ENCODE peak calls at places on chromosomes 1 and 21, in eight cellular contexts. One of them, this sample, is unnamed.

GRCh38 chr1:31054349-31054748 is 11.2 kb downstream of the PUM1 start:
- DNase-seq in cardiac muscle cell: no peak
- DNase-seq in H1: no peak
- DNase-seq in left ventricle myocardium inferior: no peak
- DNase-seq in ovary: no peak
- DNase-seq in CD4-positive, alpha-beta T cell: no peak
- DNase-seq in astrocyte: peak; percentile 30
- DNase-seq in thoracic aorta: no peak
- DNase-seq in this sample: no peak

GRCh38 chr21:34524671-34525601 is 12.9 kb upstream of the KCNE1 start:
- DNase-seq in astrocyte: peak; percentile 81
- DNase-seq in ovary: no peak
- DNase-seq in H1: no peak
- DNase-seq in thoracic aorta: no peak
- DNase-seq in left ventricle myocardium inferior: no peak
- DNase-seq in CD4-positive, alpha-beta T cell: no peak
- DNase-seq in cardiac muscle cell: no peak
- DNase-seq in this sample: no peak

GRCh38 chr1:147077936-147078605 is 94.2 kb downstream of the PRKAB2 start:
- DNase-seq in ovary: no peak
- DNase-seq in cardiac muscle cell: peak; percentile 2
- DNase-seq in CD4-positive, alpha-beta T cell: no peak
- DNase-seq in astrocyte: no peak
- DNase-seq in left ventricle myocardium inferior: no peak
- DNase-seq in H1: no peak
- DNase-seq in thoracic aorta: no peak
- DNase-seq in this sample: no peak

GRCh38 chr1:117758444-117759316 is 152.8 kb downstream of the TENT5C start:
- DNase-seq in CD4-positive, alpha-beta T cell: peak; percentile 55
- DNase-seq in left ventricle myocardium inferior: peak; percentile 48
- DNase-seq in cardiac muscle cell: peak; percentile 88
- DNase-seq in ovary: peak; percentile 73
- DNase-seq in astrocyte: peak; percentile 64
- DNase-seq in H1: peak; percentile 85
- DNase-seq in thoracic aorta: peak; percentile 13
- DNase-seq in this sample: no peak

GRCh38 chr1:218811497-218811896 is 362.2 kb upstream of the LYPLAL1 start:
- DNase-seq in CD4-positive, alpha-beta T cell: no peak
- DNase-seq in cardiac muscle cell: no peak
- DNase-seq in left ventricle myocardium inferior: no peak
- DNase-seq in thoracic aorta: no peak
- DNase-seq in H1: no peak
- DNase-seq in astrocyte: no peak
- DNase-seq in ovary: no peak
- DNase-seq in this sample: no peak

GRCh38 chr1:89454845-89455521 is 69.6 kb upstream of the LRRC8B start:
- DNase-seq in astrocyte: peak; percentile 12
- DNase-seq in CD4-positive, alpha-beta T cell: peak; percentile 50
- DNase-seq in ovary: no peak
- DNase-seq in thoracic aorta: no peak
- DNase-seq in cardiac muscle cell: peak; percentile 67
- DNase-seq in H1: no peak
- DNase-seq in left ventricle myocardium inferior: no peak
- DNase-seq in this sample: no peak

GRCh38 chr1:101174722-101175121 is 62.1 kb upstream of the S1PR1 start:
- DNase-seq in ovary: no peak
- DNase-seq in astrocyte: peak; percentile 88
- DNase-seq in CD4-positive, alpha-beta T cell: no peak
- DNase-seq in H1: no peak
- DNase-seq in cardiac muscle cell: no peak
- DNase-seq in left ventricle myocardium inferior: no peak
- DNase-seq in thoracic aorta: no peak
- DNase-seq in this sample: peak; percentile 67

GRCh38 chr1:239155466-239155865 is 230.9 kb upstream of the CHRM3 start:
- DNase-seq in cardiac muscle cell: no peak
- DNase-seq in ovary: no peak
- DNase-seq in left ventricle myocardium inferior: no peak
- DNase-seq in thoracic aorta: no peak
- DNase-seq in CD4-positive, alpha-beta T cell: no peak
- DNase-seq in astrocyte: no peak
- DNase-seq in H1: no peak
- DNase-seq in this sample: no peak

GRCh38 chr1:206885341-206886060 is 11.7 kb upstream of the IL24 start:
- DNase-seq in astrocyte: no peak
- DNase-seq in left ventricle myocardium inferior: no peak
- DNase-seq in H1: no peak
- DNase-seq in thoracic aorta: no peak
- DNase-seq in cardiac muscle cell: no peak
- DNase-seq in ovary: no peak
- DNase-seq in CD4-positive, alpha-beta T cell: no peak
- DNase-seq in this sample: no peak

GRCh38 chr21:24840287-24840686 is 767.0 kb downstream of the MRPL39 start:
- DNase-seq in thoracic aorta: no peak
- DNase-seq in cardiac muscle cell: no peak
- DNase-seq in astrocyte: no peak
- DNase-seq in ovary: no peak
- DNase-seq in H1: peak; percentile 21
- DNase-seq in CD4-positive, alpha-beta T cell: no peak
- DNase-seq in left ventricle myocardium inferior: no peak
- DNase-seq in this sample: no peak

GRCh38 chr1:88463401-88463800 is 220.7 kb upstream of the PKN2 start:
- DNase-seq in ovary: no peak
- DNase-seq in left ventricle myocardium inferior: no peak
- DNase-seq in CD4-positive, alpha-beta T cell: no peak
- DNase-seq in thoracic aorta: no peak
- DNase-seq in H1: no peak
- DNase-seq in astrocyte: no peak
- DNase-seq in cardiac muscle cell: no peak
- DNase-seq in this sample: no peak

GRCh38 chr1:100989306-100990077 is 36.1 kb downstream of the DPH5 start:
- DNase-seq in CD4-positive, alpha-beta T cell: no peak
- DNase-seq in H1: no peak
- DNase-seq in ovary: no peak
- DNase-seq in cardiac muscle cell: no peak
- DNase-seq in thoracic aorta: no peak
- DNase-seq in left ventricle myocardium inferior: no peak
- DNase-seq in astrocyte: peak; percentile 87
- DNase-seq in this sample: no peak

GRCh38 chr1:54885863-54886723 is 902 bp downstream of the DHCR24 start:
- DNase-seq in astrocyte: peak; percentile 62
- DNase-seq in ovary: no peak
- DNase-seq in cardiac muscle cell: peak; percentile 44
- DNase-seq in left ventricle myocardium inferior: no peak
- DNase-seq in thoracic aorta: no peak
- DNase-seq in H1: no peak
- DNase-seq in CD4-positive, alpha-beta T cell: no peak
- DNase-seq in this sample: no peak

GRCh38 chr21:44889625-44890337 is 16.3 kb upstream of the PTTG1IP start:
- DNase-seq in thoracic aorta: no peak
- DNase-seq in left ventricle myocardium inferior: peak; percentile 11
- DNase-seq in astrocyte: no peak
- DNase-seq in ovary: no peak
- DNase-seq in cardiac muscle cell: no peak
- DNase-seq in H1: no peak
- DNase-seq in CD4-positive, alpha-beta T cell: no peak
- DNase-seq in this sample: no peak

GRCh38 chr1:24992761-24993211 is 62.7 kb upstream of the RUNX3 start:
- DNase-seq in CD4-positive, alpha-beta T cell: no peak
- DNase-seq in thoracic aorta: no peak
- DNase-seq in astrocyte: no peak
- DNase-seq in cardiac muscle cell: no peak
- DNase-seq in H1: no peak
- DNase-seq in ovary: no peak
- DNase-seq in left ventricle myocardium inferior: no peak
- DNase-seq in this sample: no peak

GRCh38 chr21:40511976-40512375 is 335.0 kb downstream of the DSCAM start:
- DNase-seq in cardiac muscle cell: no peak
- DNase-seq in thoracic aorta: no peak
- DNase-seq in astrocyte: peak; percentile 47
- DNase-seq in H1: no peak
- DNase-seq in left ventricle myocardium inferior: no peak
- DNase-seq in ovary: no peak
- DNase-seq in CD4-positive, alpha-beta T cell: no peak
- DNase-seq in this sample: no peak

GRCh38 chr1:55437692-55438091 is 222.5 kb upstream of the USP24 start:
- DNase-seq in left ventricle myocardium inferior: no peak
- DNase-seq in thoracic aorta: no peak
- DNase-seq in cardiac muscle cell: no peak
- DNase-seq in H1: no peak
- DNase-seq in astrocyte: no peak
- DNase-seq in ovary: no peak
- DNase-seq in CD4-positive, alpha-beta T cell: no peak
- DNase-seq in this sample: no peak

GRCh38 chr1:27644369-27645070 is 9.5 kb upstream of the FGR start:
- DNase-seq in thoracic aorta: no peak
- DNase-seq in left ventricle myocardium inferior: no peak
- DNase-seq in CD4-positive, alpha-beta T cell: no peak
- DNase-seq in cardiac muscle cell: no peak
- DNase-seq in H1: no peak
- DNase-seq in ovary: no peak
- DNase-seq in astrocyte: no peak
- DNase-seq in this sample: no peak

GRCh38 chr1:47692196-47692595 is 254.4 kb downstream of the FOXD2 start:
- DNase-seq in H1: no peak
- DNase-seq in left ventricle myocardium inferior: no peak
- DNase-seq in ovary: no peak
- DNase-seq in thoracic aorta: no peak
- DNase-seq in CD4-positive, alpha-beta T cell: no peak
- DNase-seq in astrocyte: no peak
- DNase-seq in cardiac muscle cell: no peak
- DNase-seq in this sample: peak; percentile 12

GRCh38 chr1:15803380-15803779 is 4.1 kb downstream of the UQCRHL start:
- DNase-seq in H1: no peak
- DNase-seq in ovary: no peak
- DNase-seq in cardiac muscle cell: peak; percentile 61
- DNase-seq in CD4-positive, alpha-beta T cell: peak; percentile 4
- DNase-seq in left ventricle myocardium inferior: no peak
- DNase-seq in astrocyte: no peak
- DNase-seq in thoracic aorta: no peak
- DNase-seq in this sample: no peak

GRCh38 chr21:33441489-33442477 is 38.0 kb downstream of the TMEM50B start:
- DNase-seq in thoracic aorta: no peak
- DNase-seq in ovary: no peak
- DNase-seq in CD4-positive, alpha-beta T cell: no peak
- DNase-seq in astrocyte: peak; percentile 76
- DNase-seq in left ventricle myocardium inferior: peak; percentile 47
- DNase-seq in cardiac muscle cell: peak; percentile 32
- DNase-seq in H1: no peak
- DNase-seq in this sample: no peak

GRCh38 chr1:201445300-201445699 is 23.7 kb downstream of the PHLDA3 start:
- DNase-seq in H1: no peak
- DNase-seq in CD4-positive, alpha-beta T cell: no peak
- DNase-seq in astrocyte: no peak
- DNase-seq in cardiac muscle cell: no peak
- DNase-seq in thoracic aorta: no peak
- DNase-seq in ovary: no peak
- DNase-seq in left ventricle myocardium inferior: no peak
- DNase-seq in this sample: no peak

GRCh38 chr1:6108937-6109636 is 63.4 kb downstream of the KCNAB2 start:
- DNase-seq in CD4-positive, alpha-beta T cell: peak; percentile 15
- DNase-seq in astrocyte: no peak
- DNase-seq in H1: peak; percentile 41
- DNase-seq in left ventricle myocardium inferior: no peak
- DNase-seq in thoracic aorta: no peak
- DNase-seq in cardiac muscle cell: peak; percentile 32
- DNase-seq in ovary: no peak
- DNase-seq in this sample: no peak
- TF ChIP-seq CTCF in CD4-positive, alpha-beta T cell: no peak
- TF ChIP-seq CTCF in astrocyte: no peak
- TF ChIP-seq CTCF in H1: peak; percentile 77
- TF ChIP-seq CTCF in left ventricle myocardium inferior: peak; percentile 52
- TF ChIP-seq CTCF in thoracic aorta: no peak
- TF ChIP-seq CTCF in cardiac muscle cell: peak; percentile 47
- TF ChIP-seq CTCF in ovary: no peak
- TF ChIP-seq CTCF in this sample: peak; percentile 71

DNA sequence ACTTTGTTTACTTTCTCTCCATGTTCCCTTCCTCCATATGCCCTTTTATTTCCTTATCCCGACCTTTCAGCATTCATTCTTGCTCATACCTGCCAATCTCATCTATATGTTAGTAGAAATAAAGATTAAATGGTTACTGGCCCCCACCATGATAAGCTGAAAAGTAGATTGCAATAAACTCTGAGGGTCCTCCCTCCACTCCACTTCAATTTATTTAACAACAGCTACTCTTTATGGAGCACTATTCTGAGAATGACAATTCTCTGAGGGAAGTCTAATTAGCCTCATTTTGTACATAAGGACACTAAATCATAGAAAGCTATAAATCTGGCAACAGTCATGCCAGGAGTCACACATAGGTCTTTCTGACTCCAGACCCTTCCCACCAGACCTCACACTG is 28.2 kb downstream of the PALMD start:
- DNase-seq in H1: no peak
- DNase-seq in left ventricle myocardium inferior: no peak
- DNase-seq in CD4-positive, alpha-beta T cell: no peak
- DNase-seq in astrocyte: no peak
- DNase-seq in thoracic aorta: no peak
- DNase-seq in cardiac muscle cell: no peak
- DNase-seq in ovary: no peak
- DNase-seq in this sample: no peak
- H3K27ac ChIP-seq in H1: no peak overlapping the region
- H3K27ac ChIP-seq in left ventricle myocardium inferior: peak overlapping the region; percentile 95
- H3K27ac ChIP-seq in CD4-positive, alpha-beta T cell: no peak overlapping the region
- H3K27ac ChIP-seq in astrocyte: no peak overlapping the region
- H3K27ac ChIP-seq in thoracic aorta: no peak overlapping the region
- H3K27ac ChIP-seq in cardiac muscle cell: no peak overlapping the region
- H3K27ac ChIP-seq in ovary: no peak overlapping the region
- H3K27ac ChIP-seq in this sample: no peak overlapping the region

GRCh38 chr1:71721532-71721931 is 560.8 kb downstream of the NEGR1 start:
- DNase-seq in H1: no peak
- DNase-seq in CD4-positive, alpha-beta T cell: no peak
- DNase-seq in left ventricle myocardium inferior: no peak
- DNase-seq in cardiac muscle cell: no peak
- DNase-seq in thoracic aorta: no peak
- DNase-seq in astrocyte: no peak
- DNase-seq in ovary: no peak
- DNase-seq in this sample: no peak
- TF ChIP-seq CTCF in H1: no peak
- TF ChIP-seq CTCF in CD4-positive, alpha-beta T cell: no peak
- TF ChIP-seq CTCF in left ventricle myocardium inferior: no peak
- TF ChIP-seq CTCF in cardiac muscle cell: no peak
- TF ChIP-seq CTCF in thoracic aorta: no peak
- TF ChIP-seq CTCF in astrocyte: no peak
- TF ChIP-seq CTCF in ovary: no peak
- TF ChIP-seq CTCF in this sample: no peak

GRCh38 chr1:173048629-173049326 is 2.0 kb downstream of the TNFSF18 start:
- DNase-seq in CD4-positive, alpha-beta T cell: no peak
- DNase-seq in thoracic aorta: no peak
- DNase-seq in astrocyte: peak; percentile 41
- DNase-seq in cardiac muscle cell: no peak
- DNase-seq in ovary: no peak
- DNase-seq in H1: no peak
- DNase-seq in left ventricle myocardium inferior: no peak
- DNase-seq in this sample: no peak
- H3K27ac ChIP-seq in CD4-positive, alpha-beta T cell: no peak overlapping the region
- H3K27ac ChIP-seq in thoracic aorta: no peak overlapping the region
- H3K27ac ChIP-seq in astrocyte: no peak overlapping the region
- H3K27ac ChIP-seq in cardiac muscle cell: no peak overlapping the region
- H3K27ac ChIP-seq in ovary: no peak overlapping the region
- H3K27ac ChIP-seq in H1: no peak overlapping the region
- H3K27ac ChIP-seq in left ventricle myocardium inferior: no peak overlapping the region
- H3K27ac ChIP-seq in this sample: peak overlapping the region; percentile 32